ENCODE peak calls at places on chromosomes 4 and X, in four cellular contexts. G, D, M and P are unnamed samples.
A peak's percentile ranks its signal among the peaks of the same experiment; 100 is the strongest.

GRCh38 chr4:15893967-15894366 is 44.6 kb downstream of the FGFBP1 start:
- DNase-seq in G (no peak), D (no peak), M (no peak), P (no peak)

GRCh38 chr4:149291463-149291862 is 524.2 kb downstream of the IQCM start:
- DNase-seq in G (no peak), D (no peak), M (no peak), P (no peak)

GRCh38 chrX:1444896-1445480 is 7.7 kb downstream of the ASMTL start:
- DNase-seq in G (no peak), D (no peak), M (no peak), P (peak; percentile 4)

GRCh38 chr4:145937021-145937861 is 1.4 kb downstream of the ZNF827 start:
- DNase-seq in G (peak; percentile 83), D (peak; percentile 8), M (peak; percentile 74), P (peak; percentile 66)

GRCh38 chr4:7625073-7625472 is 190.3 kb upstream of the PSAPL1 start:
- DNase-seq in G (no peak), D (no peak), M (no peak), P (no peak)

GRCh38 chr4:140800686-140801085 is 44.5 kb upstream of the TBC1D9 start:
- DNase-seq in G (no peak), D (no peak), M (no peak), P (no peak)

GRCh38 chr4:121462660-121463261 is 81.9 kb upstream of the QRFPR start:
- DNase-seq in G (peak; percentile 10), D (peak; percentile 18), M (no peak), P (peak; percentile 34)

GRCh38 chr4:139367421-139368090 is 65.3 kb upstream of the NDUFC1 start:
- DNase-seq in G (no peak), D (no peak), M (no peak), P (no peak)

GRCh38 chr4:99763635-99764101 is 53.0 kb upstream of the DAPP1 start:
- DNase-seq in G (no peak), D (no peak), M (no peak), P (no peak)

GRCh38 chrX:19625612-19626011 is 110.3 kb upstream of the MAP3K15 start:
- DNase-seq in G (no peak), D (no peak), M (no peak), P (no peak)

GRCh38 chr4:153748378-153748777 is 11.4 kb downstream of the RNF175 start:
- DNase-seq in G (peak; percentile 48), D (no peak), M (no peak), P (no peak)

GRCh38 chr4:173466101-173466500 is 63.9 kb downstream of the HAND2 start:
- DNase-seq in G (no peak), D (no peak), M (no peak), P (no peak)

GRCh38 chr4:140098481-140099132 is 55.4 kb downstream of the MAML3 start:
- DNase-seq in G (no peak), D (no peak), M (no peak), P (no peak)

GRCh38 chr4:122661176-122661575 is 40.3 kb upstream of the IL21 start:
- DNase-seq in G (no peak), D (no peak), M (no peak), P (no peak)

GRCh38 chrX:11533211-11533651 is 132.5 kb downstream of the ARHGAP6 start:
- DNase-seq in G (peak; percentile 60), D (peak; percentile 66), M (no peak), P (no peak)

GRCh38 chr4:181582595-181582994 is 660.6 kb upstream of the TENM3 start:
- DNase-seq in G (peak; percentile 18), D (peak; percentile 5), M (no peak), P (peak; percentile 22)

GRCh38 chr4:85569730-85570299 is 94.9 kb downstream of the ARHGAP24 start:
- DNase-seq in G (no peak), D (no peak), M (no peak), P (no peak)

GRCh38 chr4:86834901-86835300 is 14.3 kb downstream of the SLC10A6 start:
- DNase-seq in G (no peak), D (no peak), M (no peak), P (no peak)

GRCh38 chr4:175560628-175561027 is 251.4 kb downstream of the GPM6A start:
- DNase-seq in G (peak; percentile 7), D (no peak), M (no peak), P (no peak)

GRCh38 chrX:135985974-135986312 is 708 bp downstream of the SLC9A6 start:
- DNase-seq in G (no peak), D (peak; percentile 9), M (no peak), P (no peak)

GRCh38 chr4:110778526-110778925 is 155.6 kb upstream of the PITX2 start:
- DNase-seq in G (no peak), D (no peak), M (no peak), P (no peak)

GRCh38 chr4:107635735-107636134 is 84.3 kb downstream of the PAPSS1 start:
- DNase-seq in G (no peak), D (no peak), M (no peak), P (no peak)

GRCh38 chr4:107629318-107629717 is 90.7 kb downstream of the PAPSS1 start:
- DNase-seq in G (no peak), D (no peak), M (no peak), P (no peak)

GRCh38 chr4:107630185-107630705 is 89.8 kb downstream of the PAPSS1 start:
- DNase-seq in G (no peak), D (no peak), M (no peak), P (no peak)

DNA sequence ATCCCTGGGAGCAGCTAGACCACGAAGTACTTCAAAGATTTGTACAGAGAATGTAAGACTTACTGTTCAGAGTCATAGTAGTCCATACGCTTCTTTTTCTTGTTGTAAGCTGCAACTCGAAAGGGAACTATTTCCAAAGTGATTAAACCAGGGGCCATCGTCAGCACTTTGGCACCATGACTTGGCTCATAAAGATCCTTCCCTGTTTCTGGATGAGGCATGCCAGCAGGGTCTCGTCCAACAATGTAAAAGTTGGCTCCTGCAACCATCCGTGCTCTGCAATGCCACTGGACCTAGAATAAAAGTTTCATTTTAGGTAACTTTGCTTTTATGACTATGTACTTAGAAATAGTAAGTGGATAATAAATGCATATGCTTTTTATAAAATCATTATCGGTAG is 88.5 kb downstream of the PAPSS1 start:
- DNase-seq in G (no peak), D (no peak), M (no peak), P (no peak)
- TF ChIP-seq TEAD4 in G (no peak), D (no peak), M (no peak), P (no peak)

DNA sequence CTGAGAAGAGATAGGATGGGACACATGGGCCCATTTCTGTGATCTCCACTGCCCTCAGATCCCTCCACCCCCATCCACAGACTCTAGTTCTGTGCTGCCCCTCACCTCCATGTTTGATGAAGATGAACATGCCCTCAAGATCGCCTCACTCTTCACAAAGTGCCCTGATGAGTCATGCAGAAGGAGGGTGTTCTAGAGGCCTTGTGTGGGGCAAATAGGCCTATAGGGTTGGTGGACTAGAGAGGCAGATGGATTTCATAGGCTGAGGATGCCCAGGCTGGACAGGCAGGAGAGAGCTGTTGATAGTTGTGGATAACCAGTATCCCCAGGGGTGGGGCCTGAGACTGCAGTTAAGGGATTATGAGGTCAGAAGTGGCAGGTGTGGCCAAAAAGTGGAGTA is at the start of gene CXorf65:
- DNase-seq in G (no peak), D (peak; percentile 47), M (no peak), P (no peak)
- TF ChIP-seq TEAD4 in G (no peak), D (no peak), M (no peak), P (no peak)

GRCh38 chrX:94722578-94722977 is 1048.6 kb downstream of the FAM133A start:
- DNase-seq in G (no peak), D (no peak), M (no peak), P (no peak)

GRCh38 chrX:94721386-94721785 is 1047.4 kb downstream of the FAM133A start:
- DNase-seq in G (no peak), D (no peak), M (no peak), P (no peak)
- TF ChIP-seq TEAD4 in G (no peak), D (no peak), M (no peak), P (no peak)

GRCh38 chr4:124903995-124904722 is 191.6 kb upstream of the ANKRD50 start:
- DNase-seq in G (no peak), D (no peak), M (no peak), P (no peak)
- TF ChIP-seq TEAD4 in G (no peak), D (no peak), M (no peak), P (no peak)

GRCh38 chrX:45295587-45295986 is 94.9 kb upstream of the DIPK2B start:
- DNase-seq in G (no peak), D (no peak), M (no peak), P (no peak)
- TF ChIP-seq TEAD4 in G (peak; percentile 62), D (no peak), M (no peak), P (no peak)

GRCh38 chrX:38111196-38111595 is 104.8 kb downstream of the SYTL5 start:
- DNase-seq in G (no peak), D (no peak), M (no peak), P (no peak)

GRCh38 chrX:38110231-38110630 is 103.9 kb downstream of the SYTL5 start:
- DNase-seq in G (no peak), D (no peak), M (no peak), P (no peak)

GRCh38 chrX:38109042-38109904 is 102.9 kb downstream of the SYTL5 start:
- DNase-seq in G (no peak), D (no peak), M (no peak), P (no peak)

GRCh38 chrX:38116706-38117105 is 104.0 kb downstream of the SRPX start:
- DNase-seq in G (no peak), D (no peak), M (no peak), P (no peak)

DNA sequence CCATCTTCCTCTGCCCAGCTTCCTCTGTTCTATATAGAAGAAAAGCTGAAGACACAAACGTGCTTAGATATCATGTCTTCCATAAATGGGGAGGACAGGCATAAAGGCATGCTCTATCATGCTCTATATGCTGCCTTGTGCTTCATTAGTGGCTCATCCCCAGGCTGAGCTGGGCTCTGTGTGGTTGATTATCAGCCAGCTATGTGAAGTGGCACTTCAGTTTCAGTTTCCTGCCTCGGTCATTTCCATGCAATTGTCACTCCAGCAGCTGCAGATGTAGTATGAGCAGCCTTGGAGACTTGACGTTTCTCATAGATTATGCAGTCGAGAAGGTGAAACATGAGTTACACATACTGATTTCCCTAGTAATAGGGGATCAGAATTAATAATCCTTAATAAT is 106.2 kb downstream of the SYTL5 start:
- DNase-seq in G (no peak), D (no peak), M (no peak), P (no peak)
- TF ChIP-seq TEAD4 in G (no peak), D (no peak), M (no peak), P (no peak)

DNA sequence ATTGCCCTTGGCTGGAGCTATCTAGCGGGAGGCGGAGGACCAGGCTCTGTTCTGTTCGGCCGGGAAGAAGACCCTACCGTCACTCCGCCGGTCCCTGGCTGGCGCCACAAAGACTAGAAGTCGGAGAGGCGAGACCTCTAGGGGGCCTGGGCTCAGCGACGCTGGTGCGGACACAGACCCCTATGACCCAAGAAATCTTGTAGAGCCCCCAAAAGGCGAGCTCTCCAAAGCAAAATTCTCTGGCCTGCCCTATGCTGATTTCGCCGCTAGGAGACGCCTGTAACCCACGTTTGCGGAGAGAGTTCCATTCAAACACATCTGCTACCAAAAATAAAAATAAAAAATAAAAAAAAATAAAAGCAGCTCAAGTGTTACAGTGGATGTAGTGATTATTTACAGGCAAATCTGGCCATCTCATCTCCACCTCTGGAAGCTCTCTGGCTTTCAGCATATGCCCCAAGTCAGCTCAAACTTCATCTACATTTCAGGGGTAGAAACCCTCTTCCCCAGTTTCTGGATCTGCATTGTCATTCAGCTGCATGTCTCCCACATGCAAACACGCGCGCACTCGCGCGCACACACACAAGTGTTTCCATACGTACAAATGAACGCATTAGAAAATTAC is 2.4 kb upstream of the PCDH10 start:
- DNase-seq in G (peak; percentile 52), D (no peak), M (peak; percentile 86), P (peak; percentile 77)
- TF ChIP-seq TEAD4 in G (no peak), D (no peak), M (no peak), P (no peak)

GRCh38 chr4:89111833-89112563 is 665 bp downstream of the TIGD2 start:
- DNase-seq in G (peak; percentile 30), D (peak; percentile 29), M (no peak), P (no peak)
- TF ChIP-seq TEAD4 in G (no peak), D (peak; percentile 9), M (no peak), P (no peak)